ENCODE peak calls at places on chromosomes 2 and 18, in five cellular contexts. J is mucosa of gallbladder, R is neural crest cell, X is A172, U is AG04449. T is an unnamed sample.

GRCh38 chr2:106192752-106193490 is 1.2 kb downstream of the UXS1 start:
- DNase-seq in J (no peak), R (peak), X (peak), U (peak), T (no peak)

GRCh38 chr2:238069877-238070276 is 9.1 kb downstream of the SCLY start:
- DNase-seq in J (no peak), R (no peak), X (no peak), U (no peak), T (no peak)

GRCh38 chr2:173048901-173049661 is 26.6 kb upstream of the MAP3K20 start:
- DNase-seq in J (peak), R (no peak), X (peak), U (peak), T (no peak)

GRCh38 chr2:128608911-128609880 is 290.5 kb upstream of the HS6ST1 start:
- DNase-seq in J (no peak), R (no peak), X (no peak), U (no peak), T (no peak)

GRCh38 chr2:120423167-120423943 is 77.4 kb downstream of the INHBB start:
- DNase-seq in J (no peak), R (no peak), X (no peak), U (no peak), T (no peak)

GRCh38 chr18:49510393-49511115 is 23.5 kb upstream of the C18orf32 start:
- DNase-seq in J (peak), R (peak), X (peak), U (no peak), T (peak)

GRCh38 chr2:35790292-35790691 is 565.3 kb upstream of the CRIM1 start:
- DNase-seq in J (no peak), R (no peak), X (no peak), U (no peak), T (no peak)

GRCh38 chr18:52869942-52870907 is 530.2 kb downstream of the DCC start:
- DNase-seq in J (no peak), R (no peak), X (no peak), U (no peak), T (peak)

GRCh38 chr2:45119855-45120254 is 110.6 kb upstream of the SIX2 start:
- DNase-seq in J (no peak), R (no peak), X (peak), U (peak), T (no peak)

GRCh38 chr18:36589857-36590543 is 238.8 kb downstream of the TPGS2 start:
- DNase-seq in J (no peak), R (no peak), X (peak), U (no peak), T (no peak)

GRCh38 chr2:1011018-1011405 is 60.4 kb downstream of the SNTG2 start:
- DNase-seq in J (no peak), R (no peak), X (no peak), U (no peak), T (no peak)

GRCh38 chr2:65015731-65016130 is 26.5 kb downstream of the SLC1A4 start:
- DNase-seq in J (no peak), R (no peak), X (no peak), U (no peak), T (no peak)

GRCh38 chr18:48835119-48835518 is 115.6 kb downstream of the SMAD7 start:
- DNase-seq in J (no peak), R (no peak), X (no peak), U (no peak), T (peak)